ENCODE peak calls at places on chromosomes 6 and 20, in seven cellular contexts. L, U, C, E, M, I and B are unnamed samples. For H3K27me3, the result is how much of the 10 kb centered on the place peaks cover.

GRCh38 chr20:39107741-39108140 is 145.6 kb downstream of the DHX35 start:
- DNase-seq in I (no peak), U (no peak), M (no peak), L (no peak), C (no peak), E (no peak), B (no peak)

GRCh38 chr6:155247618-155248017 is 16.2 kb upstream of the CLDN20 start:
- DNase-seq in C (no peak), I (no peak), E (no peak), M (no peak), L (no peak), U (no peak), B (no peak)

GRCh38 chr6:140427842-140428241 is 1053.4 kb upstream of the CITED2 start:
- DNase-seq in M (no peak), L (no peak), E (no peak), I (no peak), C (no peak), U (no peak), B (no peak)

GRCh38 chr6:78551361-78551760 is 316.0 kb upstream of the IRAK1BP1 start:
- DNase-seq in M (no peak), L (no peak), E (no peak), C (no peak), I (no peak), U (no peak), B (no peak)

GRCh38 chr20:60984666-60985065 is 267.4 kb upstream of the CDH4 start:
- DNase-seq in U (no peak), M (no peak), C (no peak), I (no peak), E (no peak), L (no peak), B (no peak)

GRCh38 chr6:150977276-150977675 is 111.8 kb downstream of the MTHFD1L start:
- DNase-seq in E (no peak), I (no peak), U (no peak), C (no peak), L (no peak), M (no peak), B (no peak)

GRCh38 chr6:82144852-82145332 is 102.7 kb downstream of the IBTK start:
- DNase-seq in C (peak), M (no peak), L (peak), U (no peak), I (peak), E (no peak), B (no peak)

GRCh38 chr20:36015806-36016401 is 47.5 kb downstream of the CNBD2 start:
- DNase-seq in U (no peak), L (no peak), I (no peak), C (no peak), E (no peak), M (no peak), B (no peak)

GRCh38 chr6:110799655-110800054 is 15.6 kb downstream of the CDK19 start:
- DNase-seq in C (no peak), L (no peak), M (no peak), E (no peak), I (no peak), U (no peak), B (no peak)

GRCh38 chr6:166106076-166106686 is 61.5 kb downstream of the TBXT start:
- DNase-seq in I (peak), L (peak), U (no peak), C (peak), M (peak), E (peak), B (peak)

GRCh38 chr6:85460951-85461805 is 11.3 kb downstream of the NT5E start:
- DNase-seq in I (no peak), M (peak), L (no peak), C (no peak), U (no peak), E (no peak), B (no peak)

GRCh38 chr6:132410840-132411239 is 9.6 kb upstream of the MOXD1 start:
- DNase-seq in U (no peak), I (no peak), L (no peak), E (no peak), M (no peak), C (no peak), B (no peak)

GRCh38 chr6:55617272-55617671 is 38.3 kb upstream of the HMGCLL1 start:
- DNase-seq in E (no peak), I (no peak), U (no peak), C (no peak), L (no peak), M (no peak), B (peak)

GRCh38 chr6:72760130-72760793 is 138.4 kb downstream of the KCNQ5 start:
- DNase-seq in M (no peak), E (peak), L (peak), C (no peak), I (no peak), U (no peak), B (no peak)

GRCh38 chr6:99344289-99344688 is 5.2 kb downstream of the FAXC start:
- DNase-seq in L (no peak), C (no peak), I (no peak), M (no peak), U (no peak), E (no peak), B (peak)

GRCh38 chr6:110103260-110103659 is 76.2 kb downstream of the WASF1 start:
- DNase-seq in M (no peak), C (no peak), E (no peak), U (no peak), L (no peak), I (no peak), B (no peak)

DNA sequence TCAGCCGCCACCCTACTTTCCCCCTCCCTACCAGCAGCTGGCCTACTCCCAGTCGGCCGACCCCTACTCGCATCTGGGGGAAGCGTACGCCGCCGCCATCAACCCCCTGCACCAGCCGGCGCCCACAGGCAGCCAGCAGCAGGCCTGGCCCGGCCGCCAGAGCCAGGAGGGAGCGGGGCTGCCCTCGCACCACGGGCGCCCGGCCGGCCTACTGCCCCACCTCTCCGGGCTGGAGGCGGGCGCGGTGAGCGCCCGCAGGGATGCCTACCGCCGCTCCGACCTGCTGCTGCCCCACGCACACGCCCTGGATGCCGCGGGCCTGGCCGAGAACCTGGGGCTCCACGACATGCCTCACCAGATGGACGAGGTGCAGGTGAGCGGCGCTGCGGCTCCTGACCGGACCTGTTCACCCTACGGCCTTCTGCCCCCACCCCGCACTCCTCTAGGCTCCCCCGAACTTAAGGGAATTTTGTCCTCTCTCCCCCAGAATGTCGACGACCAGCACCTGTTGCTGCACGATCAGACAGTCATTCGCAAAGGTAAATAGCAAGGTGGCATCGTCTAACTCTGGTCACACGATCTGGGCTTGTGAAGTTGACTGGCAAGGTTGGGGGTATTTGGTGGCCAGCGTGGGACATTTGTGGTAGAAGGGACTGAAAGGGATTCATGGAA is 2.3 kb downstream of the TFAP2C start:
- DNase-seq in C (no peak), M (no peak), U (no peak), L (no peak), I (no peak), E (no peak), B (no peak)
- H3K27me3 ChIP-seq in C (under half), M (half or more), U (half or more), L (under half), I (half or more), E (under half), B (under half)

GRCh38 chr6:37512400-37512958 is 12.8 kb upstream of the CCDC167 start:
- DNase-seq in C (no peak), E (no peak), L (no peak), I (no peak), U (no peak), M (no peak), B (no peak)

GRCh38 chr6:37513155-37513554 is 13.5 kb upstream of the CCDC167 start:
- DNase-seq in U (no peak), M (no peak), L (no peak), C (no peak), E (no peak), I (no peak), B (no peak)

GRCh38 chr6:37514377-37514776 is 14.7 kb upstream of the CCDC167 start:
- DNase-seq in U (no peak), L (no peak), M (no peak), I (no peak), C (no peak), E (no peak), B (no peak)

GRCh38 chr6:37513576-37513975 is 13.9 kb upstream of the CCDC167 start:
- DNase-seq in C (no peak), U (no peak), L (no peak), E (no peak), M (no peak), I (no peak), B (no peak)

DNA sequence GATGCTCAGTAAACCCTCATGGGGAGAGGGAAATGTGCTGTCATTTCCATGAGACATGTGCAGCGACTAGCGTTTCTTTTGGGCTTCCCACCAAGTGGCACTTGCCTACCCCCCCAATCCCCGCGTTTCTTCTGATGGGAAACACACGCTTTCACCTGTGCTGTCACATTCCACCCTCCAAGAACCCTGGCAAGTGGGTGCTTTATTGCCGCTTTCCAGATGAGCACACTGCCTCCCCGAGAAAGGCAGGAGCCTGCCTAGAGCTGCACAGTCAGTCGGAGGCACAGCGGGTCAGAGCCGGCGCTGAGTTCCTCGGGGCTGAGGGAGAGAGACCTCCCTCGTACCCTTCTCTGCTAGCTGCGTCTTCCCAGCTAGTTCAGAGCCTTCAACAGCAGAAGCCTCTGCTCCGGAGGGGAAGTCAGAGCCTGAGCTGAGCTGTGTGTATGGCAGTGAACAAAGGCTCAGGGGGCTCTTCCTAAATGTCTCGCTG is 12.3 kb upstream of the CCDC167 start:
- DNase-seq in U (no peak), M (no peak), I (no peak), L (no peak), C (no peak), E (no peak), B (no peak)
- H3K27me3 ChIP-seq in U (half or more), M (under half), I (under half), L (under half), C (under half), E (under half), B (under half)

DNA sequence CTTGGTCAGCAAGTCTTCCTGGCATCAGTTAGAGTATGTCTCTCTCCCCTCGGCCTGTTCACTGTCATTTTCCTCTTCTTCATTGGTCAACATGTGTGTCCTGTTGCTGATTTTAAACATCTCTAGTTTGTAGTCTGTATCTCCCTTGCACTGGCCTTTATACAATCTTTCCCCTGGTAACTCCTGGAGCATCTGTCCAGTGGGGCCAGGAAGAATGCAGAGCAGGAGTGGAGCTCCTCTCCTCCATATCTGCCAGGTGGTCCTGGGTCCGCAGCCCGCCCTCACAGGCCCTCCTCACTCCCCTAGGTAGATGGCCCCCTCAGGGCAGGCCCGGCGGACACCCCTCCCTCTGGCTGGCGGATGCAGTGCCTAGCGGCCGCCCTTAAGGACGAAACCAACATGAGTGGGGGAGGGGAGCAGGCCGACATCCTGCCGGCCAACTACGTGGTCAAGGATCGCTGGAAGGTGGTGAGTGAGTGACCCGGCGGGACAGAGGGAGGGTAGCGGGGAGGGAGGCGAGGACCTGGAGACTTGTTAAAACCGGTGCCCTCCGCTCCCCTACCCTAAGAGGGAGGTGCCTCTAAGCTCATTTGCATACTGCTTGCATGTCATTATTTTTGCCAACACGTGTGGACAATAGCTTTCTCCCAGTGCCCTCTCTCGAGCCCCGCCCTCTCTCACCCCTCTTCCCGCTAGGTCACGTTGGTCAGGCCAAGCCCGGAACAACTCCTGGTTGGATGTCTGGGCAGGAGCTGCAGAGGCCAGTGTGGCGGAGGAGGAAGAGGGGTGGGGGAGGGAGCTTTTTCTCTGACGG is 3.2 kb downstream of the TTBK1 start:
- DNase-seq in U (no peak), L (peak), I (peak), E (no peak), C (peak), M (no peak), B (peak)
- H3K27me3 ChIP-seq in U (half or more), L (under half), I (under half), E (under half), C (under half), M (under half), B (under half)

GRCh38 chr20:32062776-32063170 is 10.7 kb downstream of the HCK start:
- DNase-seq in L (no peak), I (peak), C (peak), U (no peak), E (no peak), M (no peak), B (no peak)
- H3K27me3 ChIP-seq in L (under half), I (under half), C (under half), U (half or more), E (under half), M (under half), B (under half)